ENCODE peak calls at places on chromosomes 5 and 9, in five cellular contexts. S, A, Z, X and W are unnamed samples.

GRCh38 chr5:173101245-173101644 is 43.1 kb upstream of the BNIP1 start:
- DNase-seq in X (no peak), S (no peak), Z (no peak), A (no peak), W (no peak)

GRCh38 chr5:151745071-151745705 is 13.2 kb downstream of the ATOX1 start:
- DNase-seq in A (peak), X (no peak), S (no peak), Z (peak), W (no peak)

GRCh38 chr5:150184990-150185952 is 4.6 kb upstream of the SLC6A7 start:
- DNase-seq in Z (no peak), A (no peak), X (no peak), S (no peak), W (no peak)

GRCh38 chr9:92242115-92242778 is 51.2 kb downstream of the IARS1 start:
- DNase-seq in A (no peak), X (no peak), S (no peak), Z (peak), W (no peak)

GRCh38 chr5:41751867-41752266 is 118.4 kb downstream of the OXCT1 start:
- DNase-seq in X (no peak), S (no peak), Z (no peak), A (no peak), W (no peak)

GRCh38 chr5:172554562-172554961 is 86.5 kb upstream of the NEURL1B start:
- DNase-seq in A (no peak), X (no peak), S (no peak), Z (no peak), W (no peak)

GRCh38 chr5:173399846-173400245 is 71.6 kb upstream of the STC2 start:
- DNase-seq in S (no peak), Z (no peak), A (no peak), X (no peak), W (no peak)

GRCh38 chr9:14031015-14031414 is 282.9 kb downstream of the NFIB start:
- DNase-seq in X (no peak), S (peak), Z (no peak), A (no peak), W (peak)

GRCh38 chr5:140596364-140596763 is 31.7 kb downstream of the SLC35A4 start:
- DNase-seq in S (no peak), X (no peak), A (no peak), Z (no peak), W (no peak)